ENCODE peak calls at places on chromosomes 4 and X, in seven cellular contexts. N, H, C, U, M, E and R are unnamed samples.

GRCh38 chr4:83010111-83010521 is 507 bp downstream of the LIN54 start:
- DNase-seq in M (no peak), E (no peak), U (no peak), H (no peak), N (peak), C (no peak), R (peak)

GRCh38 chrX:12975999-12976558 is 1.2 kb downstream of the TMSB4X start:
- DNase-seq in N (peak), C (peak), M (no peak), H (peak), U (peak), E (peak), R (peak)

GRCh38 chr4:139603576-139604387 is 47.8 kb upstream of the SETD7 start:
- DNase-seq in H (peak), U (no peak), E (peak), N (no peak), C (no peak), M (peak), R (peak)

GRCh38 chr4:18934197-18934596 is 912.6 kb upstream of the LCORL start:
- DNase-seq in E (no peak), C (no peak), U (no peak), H (no peak), M (no peak), N (no peak), R (no peak)

GRCh38 chr4:155972098-155972497 is 18.4 kb upstream of the CTSO start:
- DNase-seq in H (no peak), M (peak), E (no peak), U (no peak), C (no peak), N (no peak), R (peak)

GRCh38 chr4:5828005-5828391 is 64.9 kb downstream of the CRMP1 start:
- DNase-seq in E (no peak), H (no peak), M (no peak), C (no peak), U (no peak), N (no peak), R (no peak)

GRCh38 chr4:119135721-119136121 is at the start of gene MYOZ2:
- DNase-seq in C (no peak), E (peak), M (no peak), H (no peak), U (no peak), N (no peak), R (peak)

GRCh38 chr4:145389566-145389965 is 92.1 kb upstream of the SMAD1 start:
- DNase-seq in C (no peak), H (no peak), M (no peak), U (no peak), N (no peak), E (no peak), R (no peak)

GRCh38 chrX:65658229-65658628 is 9.2 kb upstream of the MSN start:
- DNase-seq in H (no peak), N (no peak), C (no peak), M (no peak), E (no peak), U (no peak), R (no peak)

GRCh38 chrX:34987646-34988045 is 45.0 kb downstream of the FAM47B start:
- DNase-seq in C (no peak), H (no peak), E (no peak), U (no peak), M (no peak), N (no peak), R (no peak)

GRCh38 chr4:3768842-3769641 is 2.9 kb downstream of the ADRA2C start:
- DNase-seq in N (no peak), C (peak), U (no peak), E (no peak), H (no peak), M (no peak), R (no peak)

GRCh38 chr4:3766207-3766790 is at the start of gene ADRA2C:
- DNase-seq in H (no peak), C (peak), U (peak), N (no peak), M (no peak), E (peak), R (no peak)

GRCh38 chr4:3769642-3770184 is 3.5 kb downstream of the ADRA2C start:
- DNase-seq in H (no peak), N (no peak), C (peak), E (no peak), U (no peak), M (no peak), R (no peak)

GRCh38 chr4:3766791-3767561 is 791 bp downstream of the ADRA2C start:
- DNase-seq in H (no peak), E (peak), N (no peak), U (no peak), C (peak), M (no peak), R (no peak)

DNA sequence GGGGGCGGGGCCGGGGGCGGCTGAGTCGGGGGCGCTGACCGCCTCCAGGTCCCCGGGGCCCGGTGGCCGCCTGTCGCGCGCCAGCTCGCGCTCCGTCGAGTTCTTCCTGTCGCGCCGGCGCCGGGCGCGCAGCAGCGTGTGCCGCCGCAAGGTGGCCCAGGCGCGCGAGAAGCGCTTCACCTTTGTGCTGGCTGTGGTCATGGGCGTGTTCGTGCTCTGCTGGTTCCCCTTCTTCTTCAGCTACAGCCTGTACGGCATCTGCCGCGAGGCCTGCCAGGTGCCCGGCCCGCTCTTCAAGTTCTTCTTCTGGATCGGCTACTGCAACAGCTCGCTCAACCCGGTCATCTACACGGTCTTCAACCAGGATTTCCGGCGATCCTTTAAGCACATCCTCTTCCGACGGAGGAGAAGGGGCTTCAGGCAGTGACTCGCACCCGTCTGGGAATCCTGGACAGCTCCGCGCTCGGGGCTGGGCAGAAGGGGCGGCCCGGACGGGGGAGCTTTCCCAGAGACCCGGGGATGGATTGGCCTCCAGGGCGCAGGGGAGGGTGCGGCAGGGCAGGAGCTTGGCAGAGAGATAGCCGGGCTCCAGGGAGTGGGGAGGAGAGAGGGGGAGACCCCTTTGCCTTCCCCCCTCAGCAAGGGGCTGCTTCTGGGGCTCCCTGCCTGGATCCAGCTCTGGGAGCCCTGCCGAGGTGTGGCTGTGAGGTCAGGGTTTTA is 1.5 kb downstream of the ADRA2C start:
- DNase-seq in H (no peak), C (peak), U (no peak), M (no peak), N (no peak), E (peak), R (peak)
- TF ChIP-seq CTCF in H (no peak), C (no peak), U (no peak), M (no peak), N (no peak), E (no peak), R (no peak)

DNA sequence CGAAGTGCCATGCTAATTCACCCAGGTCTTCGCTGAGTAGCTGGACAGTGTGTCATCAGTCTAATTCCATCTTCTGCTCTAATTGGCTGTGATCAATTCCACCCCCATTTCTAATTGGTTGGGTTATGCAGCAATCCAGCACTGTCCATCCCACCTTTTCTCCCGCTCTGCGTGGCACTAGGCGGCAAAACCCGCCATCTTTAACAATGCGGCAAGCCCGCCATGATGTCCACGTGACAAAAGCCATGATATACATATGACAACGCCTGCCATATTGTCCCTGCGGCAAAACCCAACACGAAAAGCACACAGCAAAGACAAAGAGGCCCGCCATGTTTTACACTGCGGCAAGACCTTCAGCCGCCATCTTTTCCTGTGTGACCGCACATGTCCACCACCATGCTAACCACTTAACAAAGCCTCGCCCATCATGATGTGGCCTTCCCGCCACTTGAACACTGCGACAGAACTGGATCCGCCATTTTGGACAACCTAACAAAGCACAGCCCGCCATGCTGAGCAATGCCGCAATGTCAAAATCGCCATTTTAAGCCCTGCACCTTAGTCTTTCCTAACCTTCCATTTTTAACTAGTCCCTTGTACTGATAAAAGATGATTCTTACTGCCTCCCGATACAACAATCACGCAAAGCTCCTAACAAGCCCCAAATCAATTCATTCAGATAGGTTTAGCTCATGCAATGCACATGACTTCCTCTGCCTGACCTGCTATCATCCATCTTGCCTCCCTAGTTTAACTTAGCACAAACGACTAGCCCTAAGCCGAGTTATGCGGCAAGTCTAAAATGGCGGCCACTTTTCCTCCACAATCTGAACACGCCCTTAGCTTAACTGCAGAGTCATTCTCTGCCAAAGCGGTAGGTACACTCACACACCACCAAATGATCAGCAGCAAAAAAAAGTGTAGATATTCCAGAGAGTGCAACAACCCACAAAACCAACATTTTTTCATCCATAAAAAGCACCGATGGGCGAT is 288.3 kb downstream of the CHIC1 start:
- DNase-seq in N (no peak), E (peak), U (peak), H (peak), M (peak), C (peak), R (no peak)
- H3K4me3 ChIP-seq in N (no peak), E (peak), U (peak), H (peak), M (peak), C (peak), R (no peak)

GRCh38 chrX:140817943-140818342 is 108.4 kb downstream of the LINC00632 start:
- DNase-seq in H (no peak), N (no peak), M (no peak), U (no peak), E (no peak), C (no peak), R (peak)
- TF ChIP-seq CTCF in H (no peak), N (no peak), M (peak), U (peak), E (no peak), C (peak), R (peak)

DNA sequence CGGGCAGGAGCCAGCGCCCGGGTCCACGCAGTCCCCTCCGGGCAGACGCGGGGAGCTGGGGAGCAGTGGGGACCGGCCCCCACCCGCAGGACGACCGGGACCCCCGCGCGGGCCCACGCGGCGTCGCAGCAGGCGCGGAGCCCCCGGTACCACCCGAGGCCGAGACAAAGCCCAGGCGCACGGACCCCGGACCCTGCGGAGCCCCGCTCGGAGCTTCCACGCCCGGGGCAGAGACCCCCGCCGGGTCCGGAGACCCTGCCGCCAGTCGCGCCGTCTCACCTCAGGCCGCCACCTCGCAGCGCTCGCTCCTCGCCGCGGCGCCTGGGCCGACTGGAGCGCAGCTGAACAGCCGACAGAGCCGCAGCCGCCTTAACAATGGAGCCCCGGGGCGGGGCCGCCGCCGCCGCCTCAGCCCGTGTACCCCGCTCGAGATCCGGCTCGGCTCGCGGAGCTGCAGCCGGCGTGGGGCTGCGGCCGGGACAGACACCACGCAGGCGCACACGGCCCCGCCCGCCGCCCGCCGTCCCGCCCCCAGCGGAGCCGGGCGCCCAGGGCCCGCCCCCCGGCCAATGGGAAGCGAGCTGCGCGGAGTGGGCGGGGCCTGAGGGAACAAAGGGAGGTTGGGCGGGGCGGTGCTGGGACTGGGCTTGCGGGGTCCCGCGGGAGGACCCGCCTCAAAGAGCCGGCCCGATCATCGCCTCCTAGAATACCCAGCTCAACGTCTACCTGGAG is at the start of gene AFAP1:
- DNase-seq in C (peak), N (peak), U (peak), E (peak), M (no peak), H (peak), R (peak)
- H3K4me3 ChIP-seq in C (peak), N (peak), U (peak), E (peak), M (peak), H (peak), R (peak)

DNA sequence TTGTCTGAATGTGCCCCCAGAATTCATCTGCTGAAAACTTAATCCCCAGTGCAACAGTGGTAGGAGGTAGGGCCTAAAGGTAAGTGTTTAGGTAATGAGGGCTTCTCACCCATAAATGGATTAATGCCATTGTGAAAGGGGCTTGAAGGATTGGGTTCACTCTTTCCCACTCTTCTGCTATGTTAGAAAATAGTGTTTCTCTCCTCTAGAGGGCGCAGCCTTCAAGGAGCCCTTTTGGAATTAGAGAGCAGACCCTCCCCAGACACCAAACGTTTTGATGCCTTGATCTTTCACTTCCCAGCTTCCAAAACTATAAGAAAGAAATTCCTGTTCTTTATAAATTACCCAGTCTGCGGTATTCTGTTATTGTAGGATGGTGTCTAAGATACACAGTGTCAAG is 706.4 kb downstream of the SMARCA1 start:
- DNase-seq in N (no peak), M (no peak), U (no peak), H (no peak), C (no peak), E (no peak), R (no peak)
- TF ChIP-seq CTCF in N (no peak), M (no peak), U (no peak), H (no peak), C (peak), E (no peak), R (no peak)

GRCh38 chrX:105816517-105816916 is 5.8 kb upstream of the NRK start:
- DNase-seq in H (no peak), N (no peak), M (no peak), E (no peak), C (no peak), U (no peak), R (no peak)

GRCh38 chrX:105820247-105820646 is 2.1 kb upstream of the NRK start:
- DNase-seq in U (no peak), M (no peak), E (no peak), C (no peak), N (no peak), H (no peak), R (no peak)

GRCh38 chrX:105821471-105822081 is 763 bp upstream of the NRK start:
- DNase-seq in U (no peak), C (peak), H (peak), E (peak), M (no peak), N (no peak), R (peak)

GRCh38 chrX:105823092-105823454 is 734 bp downstream of the NRK start:
- DNase-seq in C (peak), U (no peak), M (no peak), H (no peak), N (no peak), E (peak), R (no peak)

DNA sequence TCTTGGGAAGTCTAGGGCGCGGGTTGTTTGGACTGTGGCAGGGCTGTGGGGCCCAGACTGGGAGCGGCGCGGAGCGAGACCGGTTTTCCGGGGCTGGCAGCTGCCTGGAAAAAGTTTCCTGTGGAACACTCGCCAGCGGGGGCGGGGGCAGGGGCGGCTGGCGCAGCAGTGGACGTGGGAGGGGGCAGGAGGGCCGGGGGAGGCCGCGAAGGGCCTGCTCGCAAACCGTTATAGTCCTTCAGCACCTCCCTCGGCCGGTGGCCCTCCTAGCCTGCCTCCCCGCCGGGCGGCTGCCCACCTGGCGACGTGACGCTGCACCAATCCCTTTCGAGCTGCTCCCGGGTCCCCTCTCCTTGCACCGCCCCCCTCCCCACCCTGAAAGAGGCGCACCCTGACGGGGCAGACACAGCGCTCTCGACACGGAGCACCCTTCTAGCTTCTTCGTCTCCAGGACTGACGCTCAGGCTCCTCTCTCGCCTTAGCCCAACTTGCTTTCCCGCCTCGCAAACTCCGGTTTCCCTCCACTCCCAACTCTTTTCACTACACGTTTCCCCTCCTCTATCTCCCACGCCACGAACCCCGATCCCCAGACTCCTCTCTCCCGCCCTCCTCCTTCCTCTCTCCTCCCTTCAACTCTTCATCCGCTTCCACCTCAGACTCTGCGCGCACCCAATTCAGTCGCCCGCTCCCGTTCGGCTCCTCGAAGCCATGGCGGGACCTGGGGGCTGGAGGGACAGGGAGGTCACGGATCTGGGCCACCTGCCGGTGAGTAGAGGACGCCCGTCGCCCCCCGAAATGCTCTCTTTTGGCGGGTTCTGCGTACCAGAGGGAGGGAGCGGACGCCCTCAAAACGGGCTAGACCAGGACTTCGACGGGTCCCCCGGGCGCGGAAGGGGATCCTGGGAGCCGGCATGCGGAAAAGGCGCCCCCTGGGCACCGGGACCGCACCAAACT is at the start of gene NRK:
- DNase-seq in N (no peak), E (peak), C (peak), M (no peak), H (peak), U (peak), R (peak)
- H3K4me3 ChIP-seq in N (no peak), E (peak), C (peak), M (no peak), H (peak), U (peak), R (peak)